ENCODE peak calls at places on chromosomes 1 and 21, in four cellular contexts. K is stimulated activated CD4-positive, alpha-beta T cell treated with anti-CD3 and anti-CD28 coated beads, TNF-alpha, amount 100 ng/mL, for 48 hours; R is astrocyte of the spinal cord; L is PC-9. Z is an unnamed sample.

GRCh38 chr1:47332779-47333577 is 612 bp upstream of the CMPK1 start:
- DNase-seq in L (no peak), R (no peak), K (no peak), Z (no peak)

GRCh38 chr1:39194398-39195051 is 10.0 kb upstream of the MACF1 start:
- DNase-seq in R (no peak), L (no peak), K (no peak), Z (no peak)

GRCh38 chr1:30962609-30963508 is 54.3 kb upstream of the SDC3 start:
- DNase-seq in R (no peak), K (no peak), L (no peak), Z (no peak)

GRCh38 chr1:226966683-226967082 is 26.6 kb downstream of the COQ8A start:
- DNase-seq in L (no peak), K (no peak), R (no peak), Z (no peak)

GRCh38 chr1:24770891-24771290 is 25.6 kb downstream of the CLIC4 start:
- DNase-seq in L (no peak), R (peak), K (no peak), Z (no peak)

GRCh38 chr1:72915581-72915980 is 633.2 kb upstream of the NEGR1 start:
- DNase-seq in L (no peak), K (no peak), R (no peak), Z (peak)

GRCh38 chr1:183652547-183653467 is at the start of gene APOBEC4:
- DNase-seq in L (no peak), K (no peak), R (no peak), Z (peak)

GRCh38 chr1:3453203-3453761 is 1.2 kb upstream of the ARHGEF16 start:
- DNase-seq in K (peak), R (peak), L (peak), Z (peak)

GRCh38 chr1:84271452-84272273 is 29.8 kb upstream of the SAMD13 start:
- DNase-seq in K (no peak), R (peak), L (peak), Z (peak)

GRCh38 chr1:31792541-31792940 is 23.3 kb downstream of the SPOCD1 start:
- DNase-seq in R (no peak), L (no peak), K (no peak), Z (no peak)

GRCh38 chr1:232218955-232219865 is 410.7 kb downstream of the SIPA1L2 start:
- DNase-seq in L (no peak), R (no peak), K (no peak), Z (no peak)

GRCh38 chr21:34737115-34737514 is 68.3 kb downstream of the CLIC6 start:
- DNase-seq in K (no peak), L (no peak), R (no peak), Z (no peak)

GRCh38 chr1:87513270-87513669 is 184.6 kb downstream of the LMO4 start:
- DNase-seq in R (peak), K (no peak), L (no peak), Z (no peak)

GRCh38 chr1:184416476-184416875 is 29.6 kb downstream of the C1orf21 start:
- DNase-seq in R (no peak), L (no peak), K (no peak), Z (no peak)

GRCh38 chr1:234775477-234776246 is 165.7 kb upstream of the IRF2BP2 start:
- DNase-seq in K (no peak), R (no peak), L (no peak), Z (no peak)

GRCh38 chr1:7683521-7683920 is 87.6 kb upstream of the VAMP3 start:
- DNase-seq in K (no peak), R (no peak), L (no peak), Z (no peak)

GRCh38 chr1:215526147-215526845 is 40.8 kb upstream of the KCTD3 start:
- DNase-seq in K (no peak), L (no peak), R (peak), Z (peak)

GRCh38 chr1:198638894-198639319 is at the start of gene PTPRC:
- DNase-seq in R (no peak), K (no peak), L (no peak), Z (no peak)

GRCh38 chr21:33844104-33844889 is 71.3 kb downstream of the ATP5PO start:
- DNase-seq in R (peak), K (no peak), L (no peak), Z (no peak)

GRCh38 chr1:188423088-188423487 is 1594.3 kb downstream of the PLA2G4A start:
- DNase-seq in K (no peak), R (no peak), L (no peak), Z (no peak)

GRCh38 chr1:147496571-147496970 is 44.7 kb upstream of the BCL9 start:
- DNase-seq in K (no peak), L (no peak), R (peak), Z (peak)

GRCh38 chr1:61585714-61586113 is 139.2 kb downstream of the TM2D1 start:
- DNase-seq in R (no peak), L (peak), K (no peak), Z (peak)

GRCh38 chr1:3359346-3360157 is 94.9 kb upstream of the ARHGEF16 start:
- DNase-seq in R (no peak), K (no peak), L (no peak), Z (no peak)

GRCh38 chr1:162216604-162217003 is 147.1 kb downstream of the NOS1AP start:
- DNase-seq in R (no peak), K (no peak), L (no peak), Z (no peak)

GRCh38 chr1:226574044-226574443 is 25.5 kb downstream of the STUM start:
- DNase-seq in L (no peak), R (no peak), K (no peak), Z (no peak)

GRCh38 chr1:210366767-210367166 is 38.1 kb downstream of the HHAT start:
- DNase-seq in L (peak), K (no peak), R (no peak), Z (no peak)

GRCh38 chr1:115672224-115673009 is 30.6 kb downstream of the VANGL1 start:
- DNase-seq in K (no peak), L (no peak), R (no peak), Z (no peak)

Z was measured in NCI-H2081.